ENCODE peak calls at places on chromosome 2, in five cellular contexts. Z, G, Q, K and T are unnamed samples.

GRCh38 chr2:205712508-205712907 is 30.2 kb downstream of the NRP2 start:
- DNase-seq in Q (no peak), G (no peak), K (peak), Z (no peak), T (peak)

GRCh38 chr2:309148-309969 is 21.5 kb upstream of the ALKAL2 start:
- DNase-seq in Z (no peak), K (no peak), Q (no peak), G (no peak), T (no peak)

GRCh38 chr2:236345081-236345714 is 81.0 kb upstream of the ASB18 start:
- DNase-seq in G (no peak), Q (no peak), K (no peak), Z (no peak), T (no peak)

GRCh38 chr2:216029416-216030129 is 16.2 kb upstream of the MREG start:
- DNase-seq in K (no peak), Z (no peak), G (no peak), Q (no peak), T (no peak)

GRCh38 chr2:218858138-218858445 is 1.5 kb upstream of the WNT6 start:
- DNase-seq in K (no peak), Z (no peak), G (no peak), Q (no peak), T (no peak)

GRCh38 chr2:6812857-6813530 is 52.7 kb downstream of the CMPK2 start:
- DNase-seq in G (no peak), Z (no peak), K (no peak), Q (no peak), T (no peak)

GRCh38 chr2:121330921-121331320 is 45.9 kb upstream of the TFCP2L1 start:
- DNase-seq in Q (no peak), G (no peak), Z (no peak), K (no peak), T (no peak)

GRCh38 chr2:115161531-115162453 is 719.4 kb downstream of the DPP10 start:
- DNase-seq in G (no peak), Q (no peak), Z (peak), K (no peak), T (no peak)

GRCh38 chr2:190533968-190534309 is 583 bp downstream of the NEMP2 start:
- DNase-seq in Z (no peak), G (peak), Q (no peak), K (no peak), T (no peak)

GRCh38 chr2:14189929-14190328 is 442.6 kb upstream of the LRATD1 start:
- DNase-seq in Z (no peak), G (no peak), Q (no peak), K (peak), T (no peak)

GRCh38 chr2:67108231-67108630 is 288.9 kb upstream of the ETAA1 start:
- DNase-seq in G (no peak), K (peak), Z (no peak), Q (no peak), T (no peak)

GRCh38 chr2:55885129-55885943 is 38.2 kb downstream of the EFEMP1 start:
- DNase-seq in Q (no peak), G (no peak), Z (no peak), K (peak), T (peak)

GRCh38 chr2:161206491-161207032 is 46.3 kb downstream of the TANK start:
- DNase-seq in Z (no peak), Q (no peak), K (no peak), G (peak), T (peak)

GRCh38 chr2:42558827-42559226 is 9.6 kb upstream of the MTA3 start:
- DNase-seq in Q (no peak), G (no peak), K (no peak), Z (no peak), T (no peak)

GRCh38 chr2:137220438-137220998 is 455.2 kb downstream of the THSD7B start:
- DNase-seq in K (peak), G (no peak), Z (no peak), Q (no peak), T (no peak)

GRCh38 chr2:46850742-46851141 is 64.9 kb downstream of the MCFD2 start:
- DNase-seq in G (no peak), Z (no peak), K (peak), Q (no peak), T (no peak)

GRCh38 chr2:230861564-230862255 is 3.0 kb upstream of the ITM2C start:
- DNase-seq in K (no peak), G (no peak), Q (no peak), Z (no peak), T (no peak)